ENCODE peak calls at places on chromosomes 13 and 19, in nine cellular contexts. One of them, this sample, is unnamed.

GRCh38 chr13:61954092-61954491 is 538.4 kb upstream of the PCDH20 start:
- DNase-seq in stimulated activated CD4-positive, alpha-beta T cell treated with anti-CD3 and anti-CD28 coated beads, Interleukin-15, amount 100 ng/mL, for 48 hours: no peak
- DNase-seq in cardiac muscle cell: peak
- DNase-seq in left kidney: peak
- DNase-seq in NCI-H2029: no peak
- DNase-seq in HFF-Myc: no peak
- DNase-seq in activated naive CD8-positive, alpha-beta T cell treated with anti-CD3 and anti-CD28 coated beads, Interleukin-2, amount 10 ng/mL, durations not matched to agents 7 days and 5 days: no peak
- DNase-seq in central memory CD8-positive, alpha-beta T cell: no peak
- DNase-seq in BE2C: no peak
- DNase-seq in this sample: no peak

GRCh38 chr13:27035892-27036235 is 135.7 kb downstream of the USP12 start:
- DNase-seq in stimulated activated CD4-positive, alpha-beta T cell treated with anti-CD3 and anti-CD28 coated beads, Interleukin-15, amount 100 ng/mL, for 48 hours: no peak
- DNase-seq in cardiac muscle cell: no peak
- DNase-seq in left kidney: no peak
- DNase-seq in NCI-H2029: no peak
- DNase-seq in HFF-Myc: no peak
- DNase-seq in activated naive CD8-positive, alpha-beta T cell treated with anti-CD3 and anti-CD28 coated beads, Interleukin-2, amount 10 ng/mL, durations not matched to agents 7 days and 5 days: no peak
- DNase-seq in central memory CD8-positive, alpha-beta T cell: no peak
- DNase-seq in BE2C: no peak
- DNase-seq in this sample: no peak

GRCh38 chr19:1015061-1015781 is 5.7 kb downstream of the TMEM259 start:
- DNase-seq in stimulated activated CD4-positive, alpha-beta T cell treated with anti-CD3 and anti-CD28 coated beads, Interleukin-15, amount 100 ng/mL, for 48 hours: no peak
- DNase-seq in cardiac muscle cell: no peak
- DNase-seq in left kidney: no peak
- DNase-seq in NCI-H2029: no peak
- DNase-seq in HFF-Myc: no peak
- DNase-seq in activated naive CD8-positive, alpha-beta T cell treated with anti-CD3 and anti-CD28 coated beads, Interleukin-2, amount 10 ng/mL, durations not matched to agents 7 days and 5 days: no peak
- DNase-seq in central memory CD8-positive, alpha-beta T cell: no peak
- DNase-seq in BE2C: no peak
- DNase-seq in this sample: no peak

GRCh38 chr19:45976180-45976579 is 2.5 kb upstream of the NOVA2 start:
- DNase-seq in stimulated activated CD4-positive, alpha-beta T cell treated with anti-CD3 and anti-CD28 coated beads, Interleukin-15, amount 100 ng/mL, for 48 hours: no peak
- DNase-seq in cardiac muscle cell: no peak
- DNase-seq in left kidney: peak
- DNase-seq in NCI-H2029: no peak
- DNase-seq in HFF-Myc: no peak
- DNase-seq in activated naive CD8-positive, alpha-beta T cell treated with anti-CD3 and anti-CD28 coated beads, Interleukin-2, amount 10 ng/mL, durations not matched to agents 7 days and 5 days: no peak
- DNase-seq in central memory CD8-positive, alpha-beta T cell: no peak
- DNase-seq in BE2C: no peak
- DNase-seq in this sample: no peak

GRCh38 chr13:113833111-113833830 is 30.6 kb downstream of the GAS6 start:
- DNase-seq in stimulated activated CD4-positive, alpha-beta T cell treated with anti-CD3 and anti-CD28 coated beads, Interleukin-15, amount 100 ng/mL, for 48 hours: no peak
- DNase-seq in cardiac muscle cell: no peak
- DNase-seq in left kidney: no peak
- DNase-seq in NCI-H2029: no peak
- DNase-seq in HFF-Myc: no peak
- DNase-seq in activated naive CD8-positive, alpha-beta T cell treated with anti-CD3 and anti-CD28 coated beads, Interleukin-2, amount 10 ng/mL, durations not matched to agents 7 days and 5 days: no peak
- DNase-seq in central memory CD8-positive, alpha-beta T cell: no peak
- DNase-seq in BE2C: no peak
- DNase-seq in this sample: no peak

GRCh38 chr19:7871280-7871529 is 3.0 kb downstream of the PRR36 start:
- DNase-seq in stimulated activated CD4-positive, alpha-beta T cell treated with anti-CD3 and anti-CD28 coated beads, Interleukin-15, amount 100 ng/mL, for 48 hours: peak
- DNase-seq in cardiac muscle cell: peak
- DNase-seq in left kidney: no peak
- DNase-seq in NCI-H2029: no peak
- DNase-seq in HFF-Myc: no peak
- DNase-seq in activated naive CD8-positive, alpha-beta T cell treated with anti-CD3 and anti-CD28 coated beads, Interleukin-2, amount 10 ng/mL, durations not matched to agents 7 days and 5 days: no peak
- DNase-seq in central memory CD8-positive, alpha-beta T cell: no peak
- DNase-seq in BE2C: no peak
- DNase-seq in this sample: no peak

GRCh38 chr19:52070496-52070895 is 21.9 kb upstream of the ZNF432 start:
- DNase-seq in stimulated activated CD4-positive, alpha-beta T cell treated with anti-CD3 and anti-CD28 coated beads, Interleukin-15, amount 100 ng/mL, for 48 hours: no peak
- DNase-seq in cardiac muscle cell: no peak
- DNase-seq in left kidney: no peak
- DNase-seq in NCI-H2029: no peak
- DNase-seq in HFF-Myc: no peak
- DNase-seq in activated naive CD8-positive, alpha-beta T cell treated with anti-CD3 and anti-CD28 coated beads, Interleukin-2, amount 10 ng/mL, durations not matched to agents 7 days and 5 days: no peak
- DNase-seq in central memory CD8-positive, alpha-beta T cell: no peak
- DNase-seq in BE2C: no peak
- DNase-seq in this sample: no peak

GRCh38 chr19:1690570-1691307 is 38.3 kb upstream of the TCF3 start:
- DNase-seq in stimulated activated CD4-positive, alpha-beta T cell treated with anti-CD3 and anti-CD28 coated beads, Interleukin-15, amount 100 ng/mL, for 48 hours: peak
- DNase-seq in cardiac muscle cell: peak
- DNase-seq in left kidney: no peak
- DNase-seq in NCI-H2029: peak
- DNase-seq in HFF-Myc: no peak
- DNase-seq in activated naive CD8-positive, alpha-beta T cell treated with anti-CD3 and anti-CD28 coated beads, Interleukin-2, amount 10 ng/mL, durations not matched to agents 7 days and 5 days: peak
- DNase-seq in central memory CD8-positive, alpha-beta T cell: no peak
- DNase-seq in BE2C: peak
- DNase-seq in this sample: peak

GRCh38 chr13:82717249-82717648 is 1165.0 kb downstream of the SLITRK1 start:
- DNase-seq in stimulated activated CD4-positive, alpha-beta T cell treated with anti-CD3 and anti-CD28 coated beads, Interleukin-15, amount 100 ng/mL, for 48 hours: no peak
- DNase-seq in cardiac muscle cell: no peak
- DNase-seq in left kidney: no peak
- DNase-seq in NCI-H2029: no peak
- DNase-seq in HFF-Myc: no peak
- DNase-seq in activated naive CD8-positive, alpha-beta T cell treated with anti-CD3 and anti-CD28 coated beads, Interleukin-2, amount 10 ng/mL, durations not matched to agents 7 days and 5 days: no peak
- DNase-seq in central memory CD8-positive, alpha-beta T cell: no peak
- DNase-seq in BE2C: no peak
- DNase-seq in this sample: no peak

GRCh38 chr13:42049454-42049780 is 969 bp downstream of the DGKH start:
- DNase-seq in stimulated activated CD4-positive, alpha-beta T cell treated with anti-CD3 and anti-CD28 coated beads, Interleukin-15, amount 100 ng/mL, for 48 hours: no peak
- DNase-seq in cardiac muscle cell: no peak
- DNase-seq in left kidney: no peak
- DNase-seq in NCI-H2029: no peak
- DNase-seq in HFF-Myc: no peak
- DNase-seq in activated naive CD8-positive, alpha-beta T cell treated with anti-CD3 and anti-CD28 coated beads, Interleukin-2, amount 10 ng/mL, durations not matched to agents 7 days and 5 days: no peak
- DNase-seq in central memory CD8-positive, alpha-beta T cell: no peak
- DNase-seq in BE2C: no peak
- DNase-seq in this sample: no peak

GRCh38 chr13:83825676-83826075 is 56.6 kb downstream of the SLITRK1 start:
- DNase-seq in stimulated activated CD4-positive, alpha-beta T cell treated with anti-CD3 and anti-CD28 coated beads, Interleukin-15, amount 100 ng/mL, for 48 hours: no peak
- DNase-seq in cardiac muscle cell: no peak
- DNase-seq in left kidney: no peak
- DNase-seq in NCI-H2029: no peak
- DNase-seq in HFF-Myc: no peak
- DNase-seq in activated naive CD8-positive, alpha-beta T cell treated with anti-CD3 and anti-CD28 coated beads, Interleukin-2, amount 10 ng/mL, durations not matched to agents 7 days and 5 days: no peak
- DNase-seq in central memory CD8-positive, alpha-beta T cell: no peak
- DNase-seq in BE2C: no peak
- DNase-seq in this sample: no peak

GRCh38 chr19:53365899-53366493 is 491 bp downstream of the ZNF525 start:
- DNase-seq in stimulated activated CD4-positive, alpha-beta T cell treated with anti-CD3 and anti-CD28 coated beads, Interleukin-15, amount 100 ng/mL, for 48 hours: peak
- DNase-seq in cardiac muscle cell: peak
- DNase-seq in left kidney: no peak
- DNase-seq in NCI-H2029: peak
- DNase-seq in HFF-Myc: no peak
- DNase-seq in activated naive CD8-positive, alpha-beta T cell treated with anti-CD3 and anti-CD28 coated beads, Interleukin-2, amount 10 ng/mL, durations not matched to agents 7 days and 5 days: no peak
- DNase-seq in central memory CD8-positive, alpha-beta T cell: no peak
- DNase-seq in BE2C: peak
- DNase-seq in this sample: no peak

GRCh38 chr13:89380101-89380500 is 1708.9 kb downstream of the SLITRK5 start:
- DNase-seq in stimulated activated CD4-positive, alpha-beta T cell treated with anti-CD3 and anti-CD28 coated beads, Interleukin-15, amount 100 ng/mL, for 48 hours: no peak
- DNase-seq in cardiac muscle cell: no peak
- DNase-seq in left kidney: peak
- DNase-seq in NCI-H2029: no peak
- DNase-seq in HFF-Myc: no peak
- DNase-seq in activated naive CD8-positive, alpha-beta T cell treated with anti-CD3 and anti-CD28 coated beads, Interleukin-2, amount 10 ng/mL, durations not matched to agents 7 days and 5 days: no peak
- DNase-seq in central memory CD8-positive, alpha-beta T cell: no peak
- DNase-seq in BE2C: no peak
- DNase-seq in this sample: no peak

GRCh38 chr19:15194938-15195337 is 5.9 kb downstream of the NOTCH3 start:
- DNase-seq in stimulated activated CD4-positive, alpha-beta T cell treated with anti-CD3 and anti-CD28 coated beads, Interleukin-15, amount 100 ng/mL, for 48 hours: no peak
- DNase-seq in cardiac muscle cell: no peak
- DNase-seq in left kidney: no peak
- DNase-seq in NCI-H2029: no peak
- DNase-seq in HFF-Myc: no peak
- DNase-seq in activated naive CD8-positive, alpha-beta T cell treated with anti-CD3 and anti-CD28 coated beads, Interleukin-2, amount 10 ng/mL, durations not matched to agents 7 days and 5 days: no peak
- DNase-seq in central memory CD8-positive, alpha-beta T cell: no peak
- DNase-seq in BE2C: no peak
- DNase-seq in this sample: no peak

GRCh38 chr19:38263696-38264485 is 482 bp upstream of the SPINT2 start:
- DNase-seq in stimulated activated CD4-positive, alpha-beta T cell treated with anti-CD3 and anti-CD28 coated beads, Interleukin-15, amount 100 ng/mL, for 48 hours: peak
- DNase-seq in cardiac muscle cell: no peak
- DNase-seq in left kidney: peak
- DNase-seq in NCI-H2029: peak
- DNase-seq in HFF-Myc: no peak
- DNase-seq in activated naive CD8-positive, alpha-beta T cell treated with anti-CD3 and anti-CD28 coated beads, Interleukin-2, amount 10 ng/mL, durations not matched to agents 7 days and 5 days: peak
- DNase-seq in central memory CD8-positive, alpha-beta T cell: peak
- DNase-seq in BE2C: no peak
- DNase-seq in this sample: peak

GRCh38 chr13:81395368-81395767 is 1054.4 kb upstream of the SPRY2 start:
- DNase-seq in stimulated activated CD4-positive, alpha-beta T cell treated with anti-CD3 and anti-CD28 coated beads, Interleukin-15, amount 100 ng/mL, for 48 hours: no peak
- DNase-seq in cardiac muscle cell: peak
- DNase-seq in left kidney: peak
- DNase-seq in NCI-H2029: no peak
- DNase-seq in HFF-Myc: no peak
- DNase-seq in activated naive CD8-positive, alpha-beta T cell treated with anti-CD3 and anti-CD28 coated beads, Interleukin-2, amount 10 ng/mL, durations not matched to agents 7 days and 5 days: no peak
- DNase-seq in central memory CD8-positive, alpha-beta T cell: no peak
- DNase-seq in BE2C: peak
- DNase-seq in this sample: no peak

GRCh38 chr13:112704634-112705145 is 14.9 kb downstream of the ATP11A start:
- DNase-seq in stimulated activated CD4-positive, alpha-beta T cell treated with anti-CD3 and anti-CD28 coated beads, Interleukin-15, amount 100 ng/mL, for 48 hours: no peak
- DNase-seq in cardiac muscle cell: no peak
- DNase-seq in left kidney: peak
- DNase-seq in NCI-H2029: no peak
- DNase-seq in HFF-Myc: no peak
- DNase-seq in activated naive CD8-positive, alpha-beta T cell treated with anti-CD3 and anti-CD28 coated beads, Interleukin-2, amount 10 ng/mL, durations not matched to agents 7 days and 5 days: no peak
- DNase-seq in central memory CD8-positive, alpha-beta T cell: no peak
- DNase-seq in BE2C: no peak
- DNase-seq in this sample: no peak

GRCh38 chr19:23505738-23506137 is 110.5 kb upstream of the ZNF91 start:
- DNase-seq in stimulated activated CD4-positive, alpha-beta T cell treated with anti-CD3 and anti-CD28 coated beads, Interleukin-15, amount 100 ng/mL, for 48 hours: no peak
- DNase-seq in cardiac muscle cell: no peak
- DNase-seq in left kidney: no peak
- DNase-seq in NCI-H2029: no peak
- DNase-seq in HFF-Myc: no peak
- DNase-seq in activated naive CD8-positive, alpha-beta T cell treated with anti-CD3 and anti-CD28 coated beads, Interleukin-2, amount 10 ng/mL, durations not matched to agents 7 days and 5 days: no peak
- DNase-seq in central memory CD8-positive, alpha-beta T cell: no peak
- DNase-seq in BE2C: no peak
- DNase-seq in this sample: no peak

GRCh38 chr13:101698400-101698799 is 245.9 kb downstream of the ITGBL1 start:
- DNase-seq in stimulated activated CD4-positive, alpha-beta T cell treated with anti-CD3 and anti-CD28 coated beads, Interleukin-15, amount 100 ng/mL, for 48 hours: no peak
- DNase-seq in cardiac muscle cell: no peak
- DNase-seq in left kidney: no peak
- DNase-seq in NCI-H2029: no peak
- DNase-seq in HFF-Myc: no peak
- DNase-seq in activated naive CD8-positive, alpha-beta T cell treated with anti-CD3 and anti-CD28 coated beads, Interleukin-2, amount 10 ng/mL, durations not matched to agents 7 days and 5 days: no peak
- DNase-seq in central memory CD8-positive, alpha-beta T cell: no peak
- DNase-seq in BE2C: no peak
- DNase-seq in this sample: no peak

GRCh38 chr19:13579388-13580060 is 73.2 kb upstream of the CACNA1A start:
- DNase-seq in stimulated activated CD4-positive, alpha-beta T cell treated with anti-CD3 and anti-CD28 coated beads, Interleukin-15, amount 100 ng/mL, for 48 hours: no peak
- DNase-seq in cardiac muscle cell: no peak
- DNase-seq in left kidney: no peak
- DNase-seq in NCI-H2029: no peak
- DNase-seq in HFF-Myc: no peak
- DNase-seq in activated naive CD8-positive, alpha-beta T cell treated with anti-CD3 and anti-CD28 coated beads, Interleukin-2, amount 10 ng/mL, durations not matched to agents 7 days and 5 days: no peak
- DNase-seq in central memory CD8-positive, alpha-beta T cell: no peak
- DNase-seq in BE2C: no peak
- DNase-seq in this sample: no peak

This sample was measured in memory B cell.